ENCODE peak calls at places on chromosomes 4 and X, in eight cellular contexts. I is IMR-90, Q is bronchial epithelial cell, G is GM23338, O is stomach, M is uterus, T is colonic mucosa, C is mucosa of descending colon. V is an unnamed sample.

GRCh38 chr4:48078862-48079655 is 55.0 kb downstream of the TXK start:
- DNase-seq in G (no peak), M (no peak), T (no peak), C (no peak), I (no peak), Q (no peak), O (no peak), V (peak)

GRCh38 chr4:174005422-174005821 is 278.0 kb downstream of the FBXO8 start:
- DNase-seq in I (no peak), O (no peak), C (no peak), Q (no peak), T (no peak), M (no peak), G (no peak), V (no peak)

GRCh38 chrX:10974920-10975319 is 136.2 kb upstream of the HCCS start:
- DNase-seq in T (no peak), G (no peak), Q (no peak), O (no peak), M (no peak), C (no peak), I (no peak), V (no peak)

GRCh38 chr4:89664521-89664920 is 172.4 kb downstream of the SNCA start:
- DNase-seq in I (no peak), T (no peak), O (no peak), M (no peak), G (no peak), C (no peak), Q (peak), V (no peak)

GRCh38 chr4:147509386-147509785 is 28.5 kb downstream of the EDNRA start:
- DNase-seq in T (no peak), Q (no peak), I (no peak), G (peak), M (no peak), C (no peak), O (no peak), V (no peak)

GRCh38 chrX:124348152-124348551 is 1.8 kb downstream of the SH2D1A start:
- DNase-seq in G (no peak), I (no peak), O (no peak), M (no peak), T (no peak), C (no peak), Q (peak), V (no peak)

GRCh38 chrX:122303761-122304160 is 880.3 kb upstream of the GRIA3 start:
- DNase-seq in I (no peak), O (no peak), Q (no peak), C (no peak), T (no peak), M (no peak), G (no peak), V (no peak)

GRCh38 chrX:48107717-48108116 is 22.7 kb upstream of the SPACA5B start:
- DNase-seq in G (no peak), M (no peak), T (no peak), C (no peak), Q (no peak), O (no peak), I (no peak), V (no peak)

GRCh38 chrX:7689791-7690412 is 153.1 kb upstream of the VCX start:
- DNase-seq in T (no peak), M (no peak), I (no peak), G (no peak), Q (peak), O (no peak), C (no peak), V (no peak)

GRCh38 chrX:13923289-13923688 is 106.4 kb upstream of the GPM6B start:
- DNase-seq in O (no peak), T (no peak), C (no peak), G (no peak), I (no peak), M (no peak), Q (no peak), V (no peak)

GRCh38 chrX:133171962-133172708 is 46.0 kb downstream of the TFDP3 start:
- DNase-seq in T (peak), G (peak), I (no peak), C (no peak), Q (peak), O (no peak), M (no peak), V (no peak)

GRCh38 chr4:138078751-138079150 is 163.4 kb downstream of the SLC7A11 start:
- DNase-seq in Q (no peak), G (no peak), M (no peak), C (no peak), T (no peak), O (no peak), I (no peak), V (peak)

GRCh38 chr4:76518241-76518640 is 83.2 kb downstream of the SHROOM3 start:
- DNase-seq in O (no peak), Q (no peak), I (no peak), C (no peak), T (no peak), G (no peak), M (no peak), V (peak)
- TF ChIP-seq CTCF in O (no peak), Q (no peak), I (no peak), C (no peak), T (no peak), G (no peak), M (no peak), V (no peak)

GRCh38 chrX:46374371-46374770 is 170.8 kb downstream of the ZNF674 start:
- DNase-seq in M (no peak), C (no peak), O (no peak), T (no peak), I (no peak), G (no peak), Q (peak), V (no peak)

GRCh38 chrX:46380148-46380752 is 165.0 kb downstream of the ZNF674 start:
- DNase-seq in M (no peak), G (no peak), Q (no peak), O (no peak), T (no peak), C (no peak), I (no peak), V (no peak)

GRCh38 chrX:46375831-46376230 is 169.4 kb downstream of the ZNF674 start:
- DNase-seq in M (no peak), Q (peak), I (no peak), G (no peak), C (no peak), T (no peak), O (no peak), V (no peak)

GRCh38 chrX:46381630-46382029 is 163.6 kb downstream of the ZNF674 start:
- DNase-seq in I (peak), O (no peak), T (no peak), G (peak), M (no peak), C (peak), Q (peak), V (peak)

DNA sequence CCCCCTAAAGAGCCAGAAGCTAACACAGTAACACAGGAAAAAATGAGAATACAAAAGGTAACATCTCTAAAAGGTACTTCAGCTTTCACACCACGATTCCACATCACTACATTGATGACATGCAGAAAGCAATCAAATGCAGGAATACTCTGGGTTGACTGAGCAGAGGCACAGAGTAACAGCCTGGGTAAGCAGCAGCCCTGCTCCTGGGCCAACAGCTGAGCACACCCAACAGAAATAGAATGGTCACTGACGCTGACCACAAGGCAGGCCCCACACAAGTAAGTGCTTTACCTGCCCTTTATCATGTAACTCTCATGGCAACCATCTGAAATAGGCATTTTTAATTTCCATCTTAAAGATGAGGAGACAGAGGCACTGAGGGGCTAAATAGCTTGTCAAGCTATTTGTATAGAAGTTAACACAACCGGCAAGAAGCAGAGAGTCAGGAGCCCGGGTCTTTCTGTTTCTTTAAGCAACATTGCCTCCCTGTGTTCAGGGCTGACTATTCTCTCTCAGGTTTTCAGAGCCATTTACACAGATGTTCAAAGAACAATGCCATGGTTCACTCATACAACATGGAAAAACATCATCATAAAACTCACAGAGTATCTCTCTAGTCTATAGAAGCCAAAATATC is 168.9 kb downstream of the ZNF674 start:
- DNase-seq in O (no peak), Q (peak), C (no peak), T (peak), G (peak), M (no peak), I (peak), V (peak)
- TF ChIP-seq CTCF in O (no peak), Q (peak), C (no peak), T (peak), G (peak), M (peak), I (peak), V (peak)

GRCh38 chrX:114626323-114626722 is 42.4 kb downstream of the HTR2C start:
- DNase-seq in I (peak), Q (peak), O (no peak), T (no peak), C (no peak), G (peak), M (no peak), V (no peak)
- TF ChIP-seq CTCF in I (peak), Q (peak), O (no peak), T (peak), C (no peak), G (peak), M (no peak), V (peak)

GRCh38 chr4:3168029-3168428 is 80.9 kb upstream of the MSANTD1 start:
- DNase-seq in I (peak), O (no peak), M (no peak), C (no peak), T (no peak), Q (peak), G (peak), V (peak)
- TF ChIP-seq CTCF in I (no peak), O (no peak), M (no peak), C (no peak), T (no peak), Q (no peak), G (no peak), V (no peak)

GRCh38 chrX:113001836-113002235 is 161.2 kb upstream of the AMOT start:
- DNase-seq in M (no peak), Q (peak), G (peak), C (no peak), O (no peak), T (no peak), I (no peak), V (no peak)
- TF ChIP-seq CTCF in M (no peak), Q (no peak), G (peak), C (no peak), O (no peak), T (no peak), I (no peak), V (no peak)

DNA sequence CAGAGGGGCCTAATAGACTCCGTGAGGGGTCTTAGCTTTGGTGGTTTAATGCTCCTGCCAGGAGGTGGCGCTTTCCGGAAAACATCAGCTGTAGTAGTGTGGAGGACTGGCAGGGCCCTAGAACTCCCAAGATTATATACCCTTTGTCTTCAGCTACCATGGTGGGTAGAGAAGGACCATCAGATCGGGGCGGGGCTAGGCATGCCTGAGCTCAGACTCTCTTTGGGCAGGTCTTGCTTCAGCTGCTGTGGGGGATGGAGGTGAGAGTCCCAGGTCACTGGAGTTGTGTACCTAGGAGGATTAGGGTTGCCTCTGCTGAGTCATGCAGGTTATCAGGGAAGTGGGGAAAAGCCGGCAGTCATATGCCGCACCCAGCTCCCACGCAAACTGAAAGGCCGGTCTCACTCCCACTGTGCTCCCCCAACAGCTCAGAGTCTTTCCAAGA is 63.0 kb upstream of the AGA start:
- DNase-seq in I (no peak), O (peak), T (no peak), M (no peak), G (peak), Q (peak), C (no peak), V (no peak)
- TF ChIP-seq CTCF in I (no peak), O (no peak), T (no peak), M (no peak), G (peak), Q (peak), C (no peak), V (no peak)

DNA sequence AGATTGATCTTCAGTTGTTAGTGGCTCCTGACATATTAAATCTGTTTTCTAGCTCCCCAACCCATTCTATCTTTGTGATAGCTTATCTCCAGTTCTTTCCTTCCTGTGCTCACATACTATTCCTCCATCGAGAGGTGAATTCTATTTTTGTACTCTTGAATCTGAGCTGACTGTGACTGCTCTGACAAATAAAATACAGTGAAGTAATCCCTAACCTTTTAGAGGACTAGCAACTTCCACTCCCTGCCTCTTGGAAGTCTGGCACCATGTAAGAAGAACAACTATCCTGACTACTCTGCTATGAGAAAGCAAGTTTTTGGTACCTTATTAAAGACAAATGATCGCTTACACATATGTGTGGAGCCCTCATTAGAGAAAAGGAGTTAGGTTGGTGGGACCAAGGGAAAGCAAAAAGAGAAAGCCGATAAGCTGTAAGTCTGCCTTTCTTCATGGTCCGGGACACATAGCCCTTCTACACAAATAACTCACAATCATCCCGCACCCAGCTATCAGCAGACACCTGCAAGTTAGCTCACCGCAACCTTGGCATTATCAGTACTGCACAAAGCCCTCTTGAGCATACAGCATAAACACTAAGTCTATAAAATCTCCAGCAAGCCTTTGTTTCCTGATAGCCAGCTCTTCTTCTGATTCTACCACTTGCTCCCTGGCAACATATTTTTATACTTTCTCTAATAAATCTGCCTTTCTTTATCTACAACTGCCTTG is 13.5 kb upstream of the PPM1K start:
- DNase-seq in G (no peak), T (no peak), M (no peak), C (no peak), Q (no peak), O (no peak), I (no peak), V (no peak)
- TF ChIP-seq CTCF in G (no peak), T (no peak), M (no peak), C (no peak), Q (no peak), O (no peak), I (no peak), V (no peak)